ENCODE peak calls at places on chromosomes 16 and 17, in nine cellular contexts. O, C, Q, T, W, P, Z, M and A are unnamed samples. For H3K4me1, the result is how much of the 10 kb centered on the place peaks cover.

GRCh38 chr16:79943738-79944137 is 343.2 kb upstream of the MAF start:
- DNase-seq in M (no peak), Z (no peak), T (no peak), C (no peak), W (no peak), O (no peak), Q (no peak), P (no peak), A (no peak)

GRCh38 chr17:683499-684254 is 31.0 kb downstream of the VPS53 start:
- DNase-seq in M (no peak), Z (no peak), W (no peak), Q (no peak), C (no peak), P (no peak), T (no peak), O (no peak), A (no peak)

GRCh38 chr16:23423496-23424049 is 29.4 kb downstream of the COG7 start:
- DNase-seq in P (no peak), M (peak), C (peak), O (peak), W (no peak), Z (peak), Q (no peak), T (peak), A (peak)

GRCh38 chr17:57257213-57257873 is 1.0 kb downstream of the MSI2 start:
- DNase-seq in M (no peak), W (peak), C (no peak), Q (no peak), T (no peak), Z (no peak), O (no peak), P (no peak), A (no peak)

GRCh38 chr16:57994778-57995177 is 5.7 kb downstream of the ZNF319 start:
- DNase-seq in O (peak), P (peak), Q (peak), C (peak), Z (no peak), T (peak), M (no peak), W (peak), A (peak)

GRCh38 chr16:28543072-28543471 is 4.3 kb upstream of the NUPR1 start:
- DNase-seq in T (peak), M (no peak), O (no peak), W (no peak), Z (no peak), C (no peak), Q (no peak), P (no peak), A (no peak)

GRCh38 chr16:85620403-85620802 is 7.3 kb downstream of the GSE1 start:
- DNase-seq in Q (no peak), C (no peak), T (peak), M (no peak), Z (no peak), O (no peak), P (no peak), W (no peak), A (no peak)

GRCh38 chr16:3095869-3096268 is 3.2 kb downstream of the ZSCAN10 start:
- DNase-seq in W (peak), T (no peak), Q (no peak), O (peak), P (no peak), C (no peak), Z (no peak), M (no peak), A (no peak)

GRCh38 chr17:53749178-53749577 is 73.5 kb upstream of the KIF2B start:
- DNase-seq in Q (no peak), C (no peak), Z (no peak), O (peak), W (no peak), P (peak), M (no peak), T (no peak), A (no peak)

GRCh38 chr17:10217916-10218315 is 19.5 kb upstream of the GAS7 start:
- DNase-seq in M (no peak), Q (no peak), W (no peak), O (no peak), P (no peak), T (no peak), Z (no peak), C (peak), A (no peak)

GRCh38 chr17:82698065-82698973 is at the start of gene RAB40B:
- DNase-seq in Q (peak), W (peak), Z (peak), C (peak), M (peak), T (peak), P (peak), O (peak), A (peak)

GRCh38 chr17:61399131-61400057 is at the start of gene TBX2:
- DNase-seq in M (peak), Q (no peak), T (peak), O (peak), P (peak), C (peak), Z (peak), W (peak), A (peak)

GRCh38 chr17:50806141-50806643 is 29.2 kb upstream of the WFIKKN2 start:
- DNase-seq in Z (no peak), W (no peak), O (peak), C (no peak), Q (no peak), M (no peak), T (peak), P (no peak), A (peak)

GRCh38 chr16:89598199-89598598 is 15.2 kb upstream of the DPEP1 start:
- DNase-seq in Z (no peak), W (no peak), O (no peak), Q (no peak), M (no peak), T (no peak), C (no peak), P (peak), A (no peak)

GRCh38 chr16:89315791-89316581 is 98.5 kb downstream of the ZNF778 start:
- DNase-seq in Z (no peak), O (peak), C (peak), M (no peak), W (no peak), Q (peak), T (peak), P (no peak), A (peak)

GRCh38 chr17:57434361-57434760 is 178.0 kb downstream of the MSI2 start:
- DNase-seq in W (no peak), P (no peak), T (no peak), Q (no peak), O (no peak), Z (no peak), M (no peak), C (no peak), A (no peak)

GRCh38 chr16:78425957-78426590 is 326.6 kb downstream of the WWOX start:
- DNase-seq in C (no peak), M (no peak), P (no peak), W (peak), O (no peak), Q (no peak), Z (no peak), T (no peak), A (no peak)

GRCh38 chr17:75572713-75573539 is 14.7 kb upstream of the MYO15B start:
- DNase-seq in Q (no peak), T (no peak), C (no peak), M (no peak), O (no peak), Z (no peak), W (no peak), P (no peak), A (peak)

GRCh38 chr16:83015871-83016270 is 389.1 kb downstream of the CDH13 start:
- DNase-seq in W (no peak), C (no peak), O (no peak), Q (no peak), M (no peak), T (no peak), Z (no peak), P (no peak), A (no peak)

GRCh38 chr16:66087308-66087707 is 279.2 kb upstream of the CDH5 start:
- DNase-seq in M (no peak), Q (no peak), O (no peak), T (no peak), Z (no peak), W (no peak), C (no peak), P (no peak), A (no peak)

GRCh38 chr17:29379084-29379811 is 10.9 kb upstream of the TAOK1 start:
- DNase-seq in P (no peak), C (no peak), M (no peak), W (no peak), Z (no peak), T (no peak), O (no peak), Q (no peak), A (no peak)

GRCh38 chr16:88298882-88299745 is 83.6 kb upstream of the ZNF469 start:
- DNase-seq in M (no peak), W (no peak), Q (no peak), P (no peak), T (no peak), Z (no peak), O (peak), C (peak), A (peak)

GRCh38 chr16:66549284-66550131 is at the start of gene TK2:
- DNase-seq in O (peak), P (peak), Z (no peak), M (no peak), C (peak), W (peak), T (peak), Q (peak), A (peak)

GRCh38 chr17:65297916-65298315 is 160.7 kb downstream of the RGS9 start:
- DNase-seq in Z (no peak), C (no peak), O (no peak), Q (no peak), M (no peak), P (no peak), W (no peak), T (no peak), A (no peak)

GRCh38 chr17:78380370-78380769 is 1.9 kb downstream of the PGS1 start:
- DNase-seq in P (no peak), Q (no peak), W (no peak), Z (no peak), C (no peak), O (no peak), M (no peak), T (no peak), A (no peak)

GRCh38 chr17:78377858-78378224 is 608 bp upstream of the PGS1 start:
- DNase-seq in T (no peak), Q (no peak), P (no peak), Z (no peak), O (no peak), M (no peak), W (no peak), C (no peak), A (no peak)

GRCh38 chr17:78379134-78379497 is 667 bp downstream of the PGS1 start:
- DNase-seq in O (peak), P (no peak), Q (no peak), Z (no peak), C (no peak), T (no peak), W (no peak), M (no peak), A (no peak)

GRCh38 chr17:78376161-78376560 is 2.3 kb upstream of the PGS1 start:
- DNase-seq in O (no peak), Q (no peak), Z (no peak), C (no peak), P (no peak), M (no peak), T (no peak), W (no peak), A (no peak)

GRCh38 chr17:78378225-78379133 is at the start of gene PGS1:
- DNase-seq in P (peak), O (peak), W (peak), T (peak), Z (no peak), M (no peak), C (peak), Q (peak), A (peak)
- H3K4me1 ChIP-seq in P (under half), O (half or more), W (under half), T (half or more), Z (half or more), M (under half), C (under half), Q (under half), A (under half)

GRCh38 chr17:77840156-77840555 is 118.3 kb upstream of the TNRC6C start:
- DNase-seq in C (peak), Z (no peak), T (no peak), O (no peak), Q (no peak), M (no peak), W (no peak), P (no peak), A (peak)
- H3K27ac ChIP-seq in C (peak), Z (no peak), T (no peak), O (no peak), Q (no peak), M (no peak), W (no peak), P (no peak), A (peak)

GRCh38 chr17:81388091-81388611 is 7.1 kb upstream of the BAHCC1 start:
- DNase-seq in C (no peak), O (no peak), M (no peak), P (no peak), W (no peak), T (no peak), Z (no peak), Q (no peak), A (peak)
- H3K4me3 ChIP-seq in C (peak), O (peak), M (peak), P (peak), W (no peak), T (peak), Z (peak), Q (no peak), A (no peak)

GRCh38 chr16:52545544-52546262 is 1.2 kb downstream of the TOX3 start:
- DNase-seq in M (no peak), O (no peak), P (peak), C (no peak), Z (no peak), Q (no peak), W (peak), T (no peak), A (no peak)

GRCh38 chr16:52545157-52545543 is 1.8 kb downstream of the TOX3 start:
- DNase-seq in P (peak), O (no peak), Q (no peak), T (no peak), W (no peak), Z (no peak), M (no peak), C (no peak), A (no peak)

GRCh38 chr16:52540910-52541309 is 6.0 kb downstream of the TOX3 start:
- DNase-seq in C (no peak), Q (no peak), W (no peak), P (no peak), T (no peak), O (no peak), M (no peak), Z (no peak), A (no peak)

GRCh38 chr16:52546291-52546941 is 527 bp downstream of the TOX3 start:
- DNase-seq in Z (no peak), P (peak), M (no peak), Q (no peak), W (peak), T (no peak), O (no peak), C (no peak), A (no peak)

DNA sequence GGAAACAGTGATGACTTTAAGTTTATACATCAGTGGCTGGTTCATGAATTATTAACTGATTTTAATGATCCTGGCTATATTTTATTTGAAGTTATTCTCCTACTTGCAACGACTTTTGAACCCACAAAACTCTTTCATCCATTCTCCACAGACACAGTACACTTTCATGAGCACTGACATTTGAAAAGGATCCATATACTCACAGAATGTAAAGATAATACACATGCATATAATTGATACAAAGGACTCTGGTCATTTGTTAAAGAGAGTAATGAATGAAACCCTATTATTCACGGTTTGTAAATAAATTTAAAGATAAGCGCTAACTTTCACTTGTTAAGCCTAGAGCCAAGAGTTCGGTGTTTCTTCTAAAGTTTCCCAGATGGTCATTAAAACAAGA is 3.3 kb downstream of the TOX3 start:
- DNase-seq in P (no peak), M (no peak), T (no peak), Q (no peak), O (no peak), W (no peak), Z (no peak), C (no peak), A (no peak)
- H3K4me1 ChIP-seq in P (under half), M (under half), T (half or more), Q (under half), O (under half), W (under half), Z (under half), C (under half), A (under half)

DNA sequence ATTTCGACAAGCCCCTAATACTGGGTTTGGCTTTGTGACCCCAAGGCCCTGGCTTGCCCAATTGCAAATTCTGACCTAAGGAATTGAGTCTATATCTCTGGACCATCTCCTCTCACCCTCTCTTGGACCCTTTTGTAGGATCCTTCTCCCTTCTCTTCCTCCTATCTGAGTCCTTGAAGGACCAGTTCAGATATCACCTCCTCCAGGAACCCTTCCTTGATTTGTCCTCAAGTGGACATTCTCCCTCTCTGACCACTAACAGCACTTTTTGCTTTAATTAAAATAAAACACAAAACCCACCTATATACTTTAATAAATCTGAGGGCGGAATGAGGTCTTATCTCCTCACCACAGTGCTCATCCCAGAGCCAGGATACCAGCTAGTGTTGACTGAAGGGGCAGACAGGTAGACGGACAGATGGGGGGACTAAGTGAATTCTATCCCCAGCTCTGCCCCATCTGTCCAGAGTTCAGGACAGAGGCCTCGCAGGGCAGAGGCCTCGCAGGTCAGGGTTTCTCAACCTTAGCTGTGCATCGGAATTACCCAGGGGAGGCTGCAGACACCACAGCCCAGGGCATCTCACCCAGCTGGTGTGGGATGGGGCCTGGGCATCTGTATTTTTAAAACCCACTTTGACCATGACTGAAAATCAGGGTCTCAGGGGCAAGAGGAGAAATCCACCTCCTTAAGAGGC is 9.1 kb downstream of the PLCD3 start:
- DNase-seq in T (no peak), M (no peak), P (no peak), O (no peak), C (no peak), Z (no peak), W (no peak), Q (no peak), A (peak)
- H3K27ac ChIP-seq in T (peak), M (peak), P (no peak), O (peak), C (peak), Z (peak), W (no peak), Q (no peak), A (no peak)